ENCODE peak calls at places on chromosome 3, in four cellular contexts. D, M, E and W are unnamed samples.

GRCh38 chr3:24686764-24687163 is 192.1 kb upstream of the THRB start:
- DNase-seq in D (peak; percentile 89), E (peak; percentile 46), M (no peak), W (no peak)

GRCh38 chr3:44048196-44048924 is 193.3 kb upstream of the TOPAZ1 start:
- DNase-seq in M (no peak), E (peak; percentile 49), D (peak; percentile 30), W (no peak)

GRCh38 chr3:61938878-61939549 is 377.6 kb downstream of the PTPRG start:
- DNase-seq in E (no peak), D (no peak), M (no peak), W (no peak)

GRCh38 chr3:3160826-3161225 is 18.7 kb downstream of the CRBN start:
- DNase-seq in M (no peak), D (no peak), E (no peak), W (no peak)

GRCh38 chr3:146115619-146116018 is 45.4 kb downstream of the PLOD2 start:
- DNase-seq in M (no peak), E (peak; percentile 48), D (no peak), W (no peak)

GRCh38 chr3:87997298-87997697 is 61.5 kb downstream of the CGGBP1 start:
- DNase-seq in M (no peak), D (peak; percentile 72), E (peak; percentile 20), W (no peak)

GRCh38 chr3:135970500-135971116 is 5.1 kb downstream of the PPP2R3A start:
- DNase-seq in D (no peak), M (no peak), E (peak; percentile 58), W (no peak)

GRCh38 chr3:167166594-167167253 is 213.4 kb downstream of the ZBBX start:
- DNase-seq in D (no peak), E (no peak), M (no peak), W (no peak)

GRCh38 chr3:177589921-177590336 is 392.6 kb upstream of the TBL1XR1 start:
- DNase-seq in E (peak; percentile 96), D (peak; percentile 93), M (no peak), W (peak; percentile 72)

GRCh38 chr3:48398701-48399386 is 26.8 kb downstream of the FBXW12 start:
- DNase-seq in E (no peak), M (no peak), D (no peak), W (no peak)